ENCODE peak calls at places on chromosomes 16 and 17, in four cellular contexts. Q is GM06990, P is mucosa of descending colon, D is kidney epithelial cell. J is an unnamed sample.
A peak's percentile ranks its signal among the peaks of the same experiment; 100 is the strongest.

GRCh38 chr17:8292639-8293395 is 2.4 kb downstream of the SLC25A35 start:
- DNase-seq in Q (no peak), D (no peak), P (no peak), J (no peak)

GRCh38 chr17:43844241-43844640 is 2.7 kb upstream of the CD300LG start:
- DNase-seq in D (no peak), P (no peak), Q (no peak), J (no peak)

GRCh38 chr17:81254955-81255717 is 16.0 kb downstream of the NDUFAF8 start:
- DNase-seq in D (peak; percentile 65), P (peak; percentile 87), Q (no peak), J (no peak)

GRCh38 chr17:20302191-20302917 is 165.0 kb downstream of the LGALS9B start:
- DNase-seq in P (no peak), Q (no peak), D (no peak), J (no peak)

GRCh38 chr16:81608515-81609209 is 164.1 kb downstream of the CMIP start:
- DNase-seq in P (no peak), D (no peak), Q (peak; percentile 37), J (peak; percentile 54)

GRCh38 chr17:6551909-6552768 is 4.2 kb downstream of the PITPNM3 start:
- DNase-seq in Q (no peak), D (no peak), P (peak; percentile 86), J (no peak)

GRCh38 chr17:64160378-64160777 is 30.4 kb upstream of the ERN1 start:
- DNase-seq in D (no peak), Q (no peak), P (no peak), J (no peak)

GRCh38 chr17:82205720-82206508 is 6.7 kb downstream of the CCDC57 start:
- DNase-seq in Q (peak; percentile 80), P (peak; percentile 88), D (peak; percentile 55), J (peak; percentile 89)

GRCh38 chr16:84271866-84272265 is 22.8 kb upstream of the WFDC1 start:
- DNase-seq in P (no peak), D (no peak), Q (no peak), J (no peak)

DNA sequence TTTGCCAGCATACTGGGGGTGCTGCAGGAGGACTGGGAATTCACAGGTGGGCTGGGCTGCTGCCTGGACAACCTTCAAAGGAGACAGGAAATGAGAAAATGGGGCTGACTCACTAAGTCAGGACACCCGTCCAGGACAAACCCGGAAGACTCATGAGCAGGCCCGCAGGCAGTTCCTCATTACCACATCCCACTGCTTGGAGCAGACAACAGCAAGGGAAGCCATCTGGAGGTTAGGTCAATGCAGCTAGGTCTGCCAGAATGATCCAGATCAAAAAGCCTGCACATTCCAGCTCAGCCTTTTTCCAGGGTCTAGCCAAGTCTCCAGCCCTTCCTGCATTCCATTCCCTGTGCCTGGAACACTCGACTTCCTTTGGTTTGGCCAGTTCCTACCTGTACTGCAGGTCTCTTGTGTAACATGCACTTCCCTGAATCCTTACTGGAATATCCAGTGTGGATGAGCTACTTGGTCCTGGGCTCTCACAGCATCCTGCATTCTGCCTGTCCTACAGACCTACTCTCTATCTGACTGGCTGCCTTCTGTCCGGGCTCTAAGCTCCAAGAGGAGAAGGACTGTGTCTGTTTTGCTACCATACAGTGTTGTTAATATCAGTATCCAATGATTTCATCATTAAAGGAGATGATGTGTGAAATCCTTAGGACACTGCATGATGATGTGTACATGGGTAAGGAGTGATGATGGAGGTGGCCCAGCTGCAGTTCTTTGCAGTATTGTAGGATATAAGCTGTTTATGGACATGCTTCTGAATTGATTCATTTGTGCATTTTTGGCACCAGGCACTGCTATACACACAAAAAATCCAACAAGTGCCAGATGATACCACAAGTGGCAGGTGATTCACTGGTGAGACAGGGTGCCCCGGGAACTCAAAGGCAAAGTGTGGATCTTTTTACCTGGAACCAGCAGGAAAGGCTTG is 536.7 kb upstream of the CDH11 start:
- DNase-seq in Q (no peak), D (peak; percentile 64), P (no peak), J (no peak)
- TF ChIP-seq CTCF in Q (no peak), D (no peak), P (no peak), J (no peak)

GRCh38 chr17:55883112-55883511 is 132.3 kb downstream of the PCTP start:
- DNase-seq in D (no peak), Q (no peak), P (no peak), J (no peak)
- TF ChIP-seq CTCF in D (no peak), Q (no peak), P (no peak), J (no peak)

DNA sequence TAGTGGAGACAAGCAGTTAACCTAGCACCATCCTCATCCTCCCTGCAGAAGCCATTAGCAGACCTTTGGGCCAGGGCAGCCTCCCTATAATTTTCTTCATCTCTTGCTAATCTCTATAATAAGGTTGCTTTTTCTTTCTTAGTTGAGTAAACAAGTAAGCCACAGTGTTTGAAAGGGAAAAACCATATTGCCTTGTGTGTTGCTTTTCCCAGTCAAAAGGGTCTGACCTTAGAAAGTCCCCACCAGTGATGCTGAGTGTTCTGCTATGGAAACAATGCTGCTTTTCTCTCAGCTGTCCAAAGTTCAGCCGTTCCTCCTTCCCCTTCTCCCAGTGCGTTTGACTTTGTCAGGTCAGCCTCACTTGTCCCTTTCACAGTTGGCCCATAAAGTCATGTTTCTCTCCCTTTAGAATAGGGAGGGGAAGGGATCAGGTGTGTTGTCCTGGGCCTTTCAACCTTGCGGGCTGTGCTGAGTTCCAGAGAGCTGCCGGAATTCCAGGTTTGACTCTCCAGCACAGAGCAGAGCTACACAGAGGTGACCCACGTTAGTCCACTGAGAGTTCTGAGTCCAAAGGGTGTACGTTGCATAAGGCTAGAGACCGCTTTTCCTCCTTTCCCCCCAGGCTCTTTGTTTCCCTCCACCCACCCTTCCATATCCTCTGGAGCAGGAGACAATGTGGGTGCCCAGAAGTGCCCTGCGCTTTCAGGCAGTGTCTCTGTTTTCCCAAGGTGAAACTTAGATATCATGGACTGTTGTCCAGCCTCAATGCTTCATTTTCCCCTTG is 15.9 kb upstream of the CLEC18C start:
- DNase-seq in D (no peak), Q (no peak), P (no peak), J (peak; percentile 9)
- TF ChIP-seq CTCF in D (no peak), Q (no peak), P (no peak), J (no peak)

GRCh38 chr17:76166168-76166567 is 25.1 kb upstream of the FOXJ1 start:
- DNase-seq in Q (no peak), D (no peak), P (no peak), J (no peak)
- TF ChIP-seq CTCF in Q (no peak), D (no peak), P (no peak), J (no peak)

DNA sequence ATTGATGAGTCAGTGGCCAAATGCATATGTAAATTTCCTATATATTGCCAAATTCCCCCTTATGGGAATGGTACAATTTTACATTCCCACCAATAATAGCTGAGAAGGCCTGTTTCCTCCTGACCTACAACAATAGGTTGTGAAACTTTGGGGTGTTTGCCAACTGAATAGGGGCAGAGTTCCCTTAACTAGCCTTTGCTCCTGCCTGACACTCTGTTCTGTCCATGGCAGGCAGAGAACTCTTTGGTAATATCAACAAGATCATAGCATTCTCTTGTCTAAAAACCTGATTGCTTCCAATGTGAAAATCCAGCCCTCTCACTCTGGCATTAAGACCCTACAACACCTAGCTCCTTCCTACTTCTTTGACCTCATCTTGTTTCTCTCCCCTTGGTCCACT is 149.7 kb downstream of the HAPSTR1 start:
- DNase-seq in P (no peak), D (no peak), Q (no peak), J (no peak)
- TF ChIP-seq CTCF in P (no peak), D (no peak), Q (no peak), J (no peak)

DNA sequence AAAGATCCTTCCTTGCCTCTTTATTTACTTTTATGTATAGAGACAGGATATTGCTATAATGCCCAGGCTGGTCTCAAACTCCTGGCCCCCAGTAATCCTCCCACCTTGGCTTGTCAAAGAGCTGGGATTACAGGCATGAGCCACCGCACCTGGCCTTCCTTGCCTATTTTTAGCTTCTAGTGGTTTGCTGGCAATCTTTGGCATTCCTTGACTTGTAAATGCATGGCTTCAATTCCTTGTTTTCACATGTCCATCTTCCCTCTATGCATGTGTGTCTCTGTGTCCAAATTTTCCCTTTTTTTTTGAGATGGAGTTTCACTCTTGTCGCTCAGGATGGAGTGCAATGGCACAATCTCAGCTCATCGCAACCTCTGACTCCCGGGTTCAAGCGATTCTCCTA is 22.5 kb downstream of the HEXIM2 start:
- DNase-seq in D (no peak), Q (no peak), P (no peak), J (no peak)
- TF ChIP-seq CTCF in D (no peak), Q (no peak), P (no peak), J (no peak)

DNA sequence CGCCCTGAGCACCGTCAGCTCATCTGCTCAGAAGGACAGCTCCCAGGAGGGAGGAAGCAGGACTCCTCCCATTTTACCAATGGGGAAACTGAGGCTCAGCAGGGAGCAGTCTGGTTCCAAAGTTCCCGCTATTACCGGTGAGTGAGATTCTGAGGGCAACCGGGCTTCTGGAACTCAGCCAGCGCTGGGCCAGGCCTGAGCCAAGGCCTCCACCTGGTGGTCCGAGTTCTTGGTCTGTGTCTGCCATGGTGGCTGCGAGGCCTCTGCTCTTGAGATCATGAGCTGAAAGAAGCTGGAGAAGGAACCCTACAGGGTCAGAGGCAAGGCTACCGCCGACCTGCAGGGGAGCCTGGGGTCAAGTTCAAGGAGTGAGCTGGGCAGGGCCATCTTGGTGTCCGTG is 110.8 kb upstream of the GSE1 start:
- DNase-seq in D (no peak), Q (no peak), P (no peak), J (no peak)
- TF ChIP-seq CTCF in D (no peak), Q (no peak), P (no peak), J (no peak)

J was measured in GM20000.